ENCODE peak calls at places on chromosomes 4 and X, in four cellular contexts. One of them, this sample, is unnamed.

GRCh38 chrX:13220916-13221315 is 98.9 kb downstream of the ATXN3L start:
- DNase-seq in uterus: no peak
- DNase-seq in naive thymus-derived CD4-positive, alpha-beta T cell: no peak
- DNase-seq in testis: no peak
- DNase-seq in this sample: no peak

GRCh38 chrX:1418901-1419544 is 27.1 kb upstream of the SLC25A6 start:
- DNase-seq in uterus: no peak
- DNase-seq in naive thymus-derived CD4-positive, alpha-beta T cell: no peak
- DNase-seq in testis: no peak
- DNase-seq in this sample: no peak

GRCh38 chrX:12441376-12442128 is 303.3 kb downstream of the FRMPD4 start:
- DNase-seq in uterus: no peak
- DNase-seq in naive thymus-derived CD4-positive, alpha-beta T cell: no peak
- DNase-seq in testis: peak; percentile 14
- DNase-seq in this sample: no peak

GRCh38 chrX:107718156-107718621 is 57.4 kb downstream of the TSC22D3 start:
- DNase-seq in testis: peak; percentile 81
- DNase-seq in uterus: peak; percentile 94
- DNase-seq in naive thymus-derived CD4-positive, alpha-beta T cell: peak; percentile 61
- DNase-seq in this sample: no peak

GRCh38 chrX:15616531-15616930 is 15.8 kb upstream of the ACE2 start:
- DNase-seq in uterus: no peak
- DNase-seq in naive thymus-derived CD4-positive, alpha-beta T cell: no peak
- DNase-seq in testis: peak; percentile 39
- DNase-seq in this sample: no peak

GRCh38 chr4:8205241-8205707 is 6.2 kb downstream of the SH3TC1 start:
- DNase-seq in naive thymus-derived CD4-positive, alpha-beta T cell: no peak
- DNase-seq in testis: no peak
- DNase-seq in uterus: no peak
- DNase-seq in this sample: no peak

GRCh38 chr4:181946902-181947301 is 296.3 kb upstream of the TENM3 start:
- DNase-seq in uterus: no peak
- DNase-seq in naive thymus-derived CD4-positive, alpha-beta T cell: no peak
- DNase-seq in testis: no peak
- DNase-seq in this sample: no peak

GRCh38 chrX:151019837-151020236 is 36.7 kb downstream of the HMGB3 start:
- DNase-seq in uterus: no peak
- DNase-seq in naive thymus-derived CD4-positive, alpha-beta T cell: no peak
- DNase-seq in testis: no peak
- DNase-seq in this sample: no peak

GRCh38 chr4:33724685-33725084 is 2519.6 kb downstream of the ARAP2 start:
- DNase-seq in naive thymus-derived CD4-positive, alpha-beta T cell: no peak
- DNase-seq in testis: no peak
- DNase-seq in uterus: no peak
- DNase-seq in this sample: no peak

GRCh38 chr4:5824635-5825034 is 68.3 kb downstream of the CRMP1 start:
- DNase-seq in uterus: no peak
- DNase-seq in naive thymus-derived CD4-positive, alpha-beta T cell: no peak
- DNase-seq in testis: peak; percentile 27
- DNase-seq in this sample: no peak

GRCh38 chr4:155249036-155249566 is 40.7 kb downstream of the NPY2R start:
- DNase-seq in uterus: no peak
- DNase-seq in testis: no peak
- DNase-seq in naive thymus-derived CD4-positive, alpha-beta T cell: no peak
- DNase-seq in this sample: no peak

GRCh38 chr4:155248002-155248896 is 39.8 kb downstream of the NPY2R start:
- DNase-seq in naive thymus-derived CD4-positive, alpha-beta T cell: no peak
- DNase-seq in testis: no peak
- DNase-seq in uterus: no peak
- DNase-seq in this sample: no peak

GRCh38 chr4:155241225-155241624 is 32.8 kb downstream of the NPY2R start:
- DNase-seq in naive thymus-derived CD4-positive, alpha-beta T cell: no peak
- DNase-seq in testis: no peak
- DNase-seq in uterus: no peak
- DNase-seq in this sample: no peak

GRCh38 chr4:155241664-155242063 is 33.2 kb downstream of the NPY2R start:
- DNase-seq in uterus: no peak
- DNase-seq in testis: no peak
- DNase-seq in naive thymus-derived CD4-positive, alpha-beta T cell: no peak
- DNase-seq in this sample: no peak

DNA sequence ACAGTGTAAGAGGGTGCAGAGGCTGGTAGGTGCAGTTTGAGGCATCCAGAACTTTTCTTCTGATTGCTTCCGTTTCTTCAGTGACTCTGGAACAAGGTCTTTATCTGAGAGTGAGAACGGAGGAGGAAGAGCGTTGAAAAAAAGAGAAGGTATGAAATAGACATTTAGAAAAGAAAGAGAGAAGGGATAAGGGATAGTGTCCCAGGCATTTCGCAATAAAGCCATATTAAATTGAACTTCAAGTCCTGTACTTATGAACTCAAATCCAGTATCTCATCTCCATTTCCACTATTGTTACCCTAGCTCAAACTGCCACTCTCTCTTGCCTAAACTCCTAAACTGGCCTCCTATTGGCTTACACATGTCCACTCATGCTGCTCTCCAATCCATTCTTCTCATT is 36.7 kb downstream of the NPY2R start:
- DNase-seq in naive thymus-derived CD4-positive, alpha-beta T cell: no peak
- DNase-seq in testis: no peak
- DNase-seq in uterus: no peak
- DNase-seq in this sample: no peak
- H3K27ac ChIP-seq in naive thymus-derived CD4-positive, alpha-beta T cell: no peak overlapping the region
- H3K27ac ChIP-seq in testis: no peak overlapping the region
- H3K27ac ChIP-seq in uterus: no peak overlapping the region
- H3K27ac ChIP-seq in this sample: no peak overlapping the region

GRCh38 chr4:185357733-185358440 is 37.8 kb downstream of the LRP2BP start:
- DNase-seq in testis: no peak
- DNase-seq in uterus: no peak
- DNase-seq in naive thymus-derived CD4-positive, alpha-beta T cell: no peak
- DNase-seq in this sample: no peak

GRCh38 chr4:185352741-185353140 is 43.0 kb downstream of the LRP2BP start:
- DNase-seq in naive thymus-derived CD4-positive, alpha-beta T cell: no peak
- DNase-seq in uterus: no peak
- DNase-seq in testis: no peak
- DNase-seq in this sample: no peak

GRCh38 chr4:185359767-185360446 is 35.8 kb downstream of the LRP2BP start:
- DNase-seq in uterus: no peak
- DNase-seq in naive thymus-derived CD4-positive, alpha-beta T cell: no peak
- DNase-seq in testis: no peak
- DNase-seq in this sample: no peak

GRCh38 chr4:185358514-185359433 is 37.0 kb downstream of the LRP2BP start:
- DNase-seq in naive thymus-derived CD4-positive, alpha-beta T cell: no peak
- DNase-seq in uterus: no peak
- DNase-seq in testis: no peak
- DNase-seq in this sample: no peak

DNA sequence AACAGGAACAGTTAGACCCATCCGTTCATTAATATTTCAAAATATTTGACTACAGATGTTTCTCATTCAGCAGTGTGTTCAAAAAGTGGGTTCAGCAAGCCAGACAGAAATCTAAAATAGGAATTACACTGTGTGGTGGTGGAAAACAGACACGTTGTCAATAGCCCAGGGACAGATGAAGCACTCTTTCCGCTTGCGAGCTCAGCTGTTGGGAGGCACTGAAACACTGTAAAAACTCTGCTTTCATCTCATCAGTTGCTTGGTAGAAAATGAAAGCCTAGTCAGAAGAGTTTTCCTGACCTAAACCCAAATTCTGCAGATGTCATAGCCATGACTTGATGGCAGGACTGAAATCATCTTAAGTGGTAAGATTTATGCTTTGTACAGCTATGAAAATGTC is 38.5 kb downstream of the LRP2BP start:
- DNase-seq in uterus: no peak
- DNase-seq in naive thymus-derived CD4-positive, alpha-beta T cell: no peak
- DNase-seq in testis: no peak
- DNase-seq in this sample: no peak
- H3K27ac ChIP-seq in uterus: no peak overlapping the region
- H3K27ac ChIP-seq in naive thymus-derived CD4-positive, alpha-beta T cell: no peak overlapping the region
- H3K27ac ChIP-seq in testis: no peak overlapping the region
- H3K27ac ChIP-seq in this sample: no peak overlapping the region

GRCh38 chr4:89253306-89253705 is 54.3 kb downstream of the GPRIN3 start:
- DNase-seq in uterus: no peak
- DNase-seq in testis: no peak
- DNase-seq in naive thymus-derived CD4-positive, alpha-beta T cell: no peak
- DNase-seq in this sample: no peak
- H3K27ac ChIP-seq in uterus: no peak overlapping the region
- H3K27ac ChIP-seq in testis: no peak overlapping the region
- H3K27ac ChIP-seq in naive thymus-derived CD4-positive, alpha-beta T cell: no peak overlapping the region
- H3K27ac ChIP-seq in this sample: no peak overlapping the region

GRCh38 chrX:70464051-70464450 is 19.4 kb downstream of the DLG3 start:
- DNase-seq in testis: no peak
- DNase-seq in uterus: no peak
- DNase-seq in naive thymus-derived CD4-positive, alpha-beta T cell: no peak
- DNase-seq in this sample: no peak
- H3K27ac ChIP-seq in testis: no peak overlapping the region
- H3K27ac ChIP-seq in uterus: no peak overlapping the region
- H3K27ac ChIP-seq in naive thymus-derived CD4-positive, alpha-beta T cell: no peak overlapping the region
- H3K27ac ChIP-seq in this sample: no peak overlapping the region

GRCh38 chrX:44876076-44876475 is 3.1 kb downstream of the KDM6A start:
- DNase-seq in naive thymus-derived CD4-positive, alpha-beta T cell: no peak
- DNase-seq in testis: no peak
- DNase-seq in uterus: no peak
- DNase-seq in this sample: no peak

GRCh38 chrX:44876767-44877166 is 3.8 kb downstream of the KDM6A start:
- DNase-seq in uterus: no peak
- DNase-seq in testis: no peak
- DNase-seq in naive thymus-derived CD4-positive, alpha-beta T cell: no peak
- DNase-seq in this sample: no peak

GRCh38 chrX:44873415-44874270 is 655 bp downstream of the KDM6A start:
- DNase-seq in testis: peak; percentile 40
- DNase-seq in naive thymus-derived CD4-positive, alpha-beta T cell: peak; percentile 47
- DNase-seq in uterus: peak; percentile 53
- DNase-seq in this sample: peak; percentile 72

GRCh38 chrX:44874481-44875184 is 1.6 kb downstream of the KDM6A start:
- DNase-seq in uterus: peak; percentile 36
- DNase-seq in testis: peak; percentile 33
- DNase-seq in naive thymus-derived CD4-positive, alpha-beta T cell: peak; percentile 26
- DNase-seq in this sample: peak; percentile 12

DNA sequence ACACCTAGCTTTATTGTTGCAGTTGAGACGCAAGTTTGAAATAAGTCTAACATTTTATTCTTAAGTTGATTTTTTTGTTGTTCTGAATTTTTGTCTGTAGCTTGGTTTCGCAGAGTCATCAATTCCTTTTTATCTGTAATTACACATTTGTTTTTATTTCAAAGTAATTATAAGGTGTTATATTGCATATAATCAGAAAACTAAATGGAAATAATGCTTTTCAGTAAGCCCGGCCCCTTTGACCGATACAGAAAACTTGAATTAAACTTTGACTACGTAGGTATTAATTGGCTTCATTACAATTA is 2.1 kb downstream of the KDM6A start:
- DNase-seq in testis: no peak
- DNase-seq in uterus: no peak
- DNase-seq in naive thymus-derived CD4-positive, alpha-beta T cell: no peak
- DNase-seq in this sample: no peak
- H3K27ac ChIP-seq in testis: no peak overlapping the region
- H3K27ac ChIP-seq in uterus: peak overlapping the region; percentile 100
- H3K27ac ChIP-seq in naive thymus-derived CD4-positive, alpha-beta T cell: peak overlapping the region; percentile 100
- H3K27ac ChIP-seq in this sample: no peak overlapping the region

GRCh38 chr4:71029504-71029903 is 36.1 kb downstream of the DCK start:
- DNase-seq in testis: no peak
- DNase-seq in naive thymus-derived CD4-positive, alpha-beta T cell: no peak
- DNase-seq in uterus: no peak
- DNase-seq in this sample: no peak
- H3K27ac ChIP-seq in testis: no peak overlapping the region
- H3K27ac ChIP-seq in naive thymus-derived CD4-positive, alpha-beta T cell: no peak overlapping the region
- H3K27ac ChIP-seq in uterus: no peak overlapping the region
- H3K27ac ChIP-seq in this sample: no peak overlapping the region

DNA sequence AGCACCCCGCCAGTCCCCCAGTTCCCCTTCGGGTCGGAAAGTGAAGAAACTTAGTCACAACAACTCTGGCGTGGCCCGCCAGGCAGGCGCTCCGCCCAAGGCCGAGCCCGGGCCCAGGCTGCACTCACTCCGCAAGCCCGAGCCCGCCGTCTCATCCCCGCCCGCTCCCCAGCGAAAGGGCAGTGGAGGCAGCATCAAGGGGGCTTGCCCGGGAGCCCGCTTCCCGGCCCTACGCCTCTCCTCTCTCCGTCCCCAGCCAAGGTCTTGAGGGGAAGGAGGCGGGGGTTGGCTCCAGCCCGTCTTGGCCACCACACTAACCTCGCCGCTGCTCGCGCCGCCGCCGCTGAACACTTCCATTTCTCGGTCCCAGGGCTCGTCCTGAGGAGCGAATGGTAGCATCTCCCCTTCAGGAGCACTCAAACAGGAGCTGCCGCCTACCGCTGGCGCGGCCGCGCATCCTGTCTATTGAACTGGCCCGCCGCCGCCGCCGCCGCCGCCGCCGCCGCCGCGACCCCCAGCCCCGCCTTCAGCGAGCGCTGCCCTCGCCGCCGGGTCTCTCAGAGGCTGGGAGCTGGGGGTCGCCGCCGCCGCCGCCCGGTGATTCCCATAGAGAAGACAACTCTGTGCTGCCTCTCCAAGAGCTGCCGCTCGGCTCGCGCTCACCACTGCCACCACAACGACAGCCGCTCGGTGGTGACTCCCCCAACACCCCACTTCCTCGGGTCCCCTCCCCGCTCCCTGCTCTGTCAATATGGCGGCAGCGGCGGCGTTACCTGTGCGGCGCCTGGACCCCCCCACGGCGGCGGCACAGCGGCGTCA is at the start of gene RPS6KA6:
- DNase-seq in naive thymus-derived CD4-positive, alpha-beta T cell: no peak
- DNase-seq in testis: peak; percentile 37
- DNase-seq in uterus: peak; percentile 17
- DNase-seq in this sample: no peak
- H3K27ac ChIP-seq in naive thymus-derived CD4-positive, alpha-beta T cell: no peak within 1 kb of the TSS
- H3K27ac ChIP-seq in testis: peak within 1 kb of the TSS; percentile 72
- H3K27ac ChIP-seq in uterus: peak within 1 kb of the TSS; percentile 61
- H3K27ac ChIP-seq in this sample: no peak within 1 kb of the TSS

GRCh38 chrX:21926116-21926515 is 14.4 kb upstream of the SMS start:
- DNase-seq in naive thymus-derived CD4-positive, alpha-beta T cell: no peak
- DNase-seq in testis: no peak
- DNase-seq in uterus: no peak
- DNase-seq in this sample: no peak
- H3K27ac ChIP-seq in naive thymus-derived CD4-positive, alpha-beta T cell: no peak overlapping the region
- H3K27ac ChIP-seq in testis: no peak overlapping the region
- H3K27ac ChIP-seq in uterus: peak overlapping the region; percentile 8
- H3K27ac ChIP-seq in this sample: no peak overlapping the region

GRCh38 chr4:90306810-90307209 is 179.6 kb downstream of the CCSER1 start:
- DNase-seq in testis: no peak
- DNase-seq in uterus: no peak
- DNase-seq in naive thymus-derived CD4-positive, alpha-beta T cell: no peak
- DNase-seq in this sample: no peak
- H3K27ac ChIP-seq in testis: no peak overlapping the region
- H3K27ac ChIP-seq in uterus: no peak overlapping the region
- H3K27ac ChIP-seq in naive thymus-derived CD4-positive, alpha-beta T cell: no peak overlapping the region
- H3K27ac ChIP-seq in this sample: no peak overlapping the region

This sample was measured in substantia nigra.